ENCODE peak calls at places on chromosomes 16 and 17, in seven cellular contexts. Q is IMR-90, B is H9, J is H1, C is mesendoderm, X is neuronal stem cell, P is trophoblast cell. H is an unnamed sample.

GRCh38 chr17:47654991-47655390 is 5.3 kb downstream of the KPNB1 start:
- DNase-seq in Q (no peak), B (no peak), J (no peak), C (no peak), X (no peak), P (no peak), H (no peak)

GRCh38 chr17:80029235-80029974 is 6.3 kb downstream of the TBC1D16 start:
- DNase-seq in Q (peak), B (no peak), J (no peak), C (peak), X (no peak), P (no peak), H (peak)

GRCh38 chr17:16479264-16479663 is 12.7 kb downstream of the LRRC75A start:
- DNase-seq in Q (no peak), B (no peak), J (no peak), C (no peak), X (no peak), P (no peak), H (no peak)

GRCh38 chr16:89279666-89280481 is 62.4 kb downstream of the ZNF778 start:
- DNase-seq in Q (no peak), B (no peak), J (no peak), C (no peak), X (no peak), P (no peak), H (no peak)

GRCh38 chr16:89764711-89765201 is 43.4 kb downstream of the ZNF276 start:
- DNase-seq in Q (no peak), B (no peak), J (no peak), C (no peak), X (no peak), P (peak), H (peak)

GRCh38 chr16:70679653-70680494 is 6.0 kb downstream of the MTSS2 start:
- DNase-seq in Q (no peak), B (peak), J (peak), C (peak), X (no peak), P (no peak), H (no peak)

GRCh38 chr16:65069090-65069489 is 52.8 kb downstream of the CDH11 start:
- DNase-seq in Q (peak), B (no peak), J (no peak), C (no peak), X (no peak), P (no peak), H (peak)

GRCh38 chr16:81480856-81481821 is 36.5 kb downstream of the CMIP start:
- DNase-seq in Q (peak), B (no peak), J (no peak), C (no peak), X (no peak), P (peak), H (peak)

GRCh38 chr17:10278218-10278617 is 79.8 kb upstream of the GAS7 start:
- DNase-seq in Q (no peak), B (no peak), J (no peak), C (peak), X (no peak), P (no peak), H (no peak)

GRCh38 chr16:68281368-68282063 is 17.2 kb downstream of the SLC7A6 start:
- DNase-seq in Q (no peak), B (no peak), J (no peak), C (no peak), X (no peak), P (no peak), H (no peak)

GRCh38 chr17:79992657-79993389 is 42.8 kb downstream of the TBC1D16 start:
- DNase-seq in Q (no peak), B (no peak), J (no peak), C (peak), X (no peak), P (no peak), H (no peak)

GRCh38 chr16:85520853-85521736 is 92.0 kb upstream of the GSE1 start:
- DNase-seq in Q (no peak), B (no peak), J (no peak), C (no peak), X (no peak), P (peak), H (no peak)

GRCh38 chr16:85519540-85520231 is 93.4 kb upstream of the GSE1 start:
- DNase-seq in Q (no peak), B (no peak), J (no peak), C (no peak), X (no peak), P (no peak), H (no peak)

GRCh38 chr16:85522842-85523601 is 90.1 kb upstream of the GSE1 start:
- DNase-seq in Q (peak), B (no peak), J (no peak), C (peak), X (no peak), P (peak), H (peak)

GRCh38 chr16:85522517-85522841 is 90.6 kb upstream of the GSE1 start:
- DNase-seq in Q (no peak), B (no peak), J (no peak), C (no peak), X (no peak), P (no peak), H (no peak)

DNA sequence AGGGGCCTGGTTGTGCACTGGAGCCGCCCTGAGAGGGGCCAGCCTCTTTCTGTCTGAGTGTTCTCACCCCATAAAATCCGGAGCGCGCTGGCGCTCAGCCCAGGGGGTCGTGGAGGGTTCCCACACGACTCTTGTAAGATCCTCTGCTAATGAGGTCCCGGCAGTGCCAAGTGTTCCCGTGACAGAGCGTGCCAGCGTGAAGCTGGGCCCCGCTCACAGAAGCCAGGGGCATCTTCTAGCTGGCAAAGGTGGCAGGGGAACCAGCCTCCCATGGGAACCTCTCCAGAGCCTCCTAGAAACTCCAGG is 91.4 kb upstream of the GSE1 start:
- DNase-seq in Q (no peak), B (no peak), J (no peak), C (no peak), X (no peak), P (no peak), H (no peak)
- H2BK120ac ChIP-seq in Q (no peak), B (no peak), J (no peak), C (no peak), X (no peak), P (peak), H (no peak)

DNA sequence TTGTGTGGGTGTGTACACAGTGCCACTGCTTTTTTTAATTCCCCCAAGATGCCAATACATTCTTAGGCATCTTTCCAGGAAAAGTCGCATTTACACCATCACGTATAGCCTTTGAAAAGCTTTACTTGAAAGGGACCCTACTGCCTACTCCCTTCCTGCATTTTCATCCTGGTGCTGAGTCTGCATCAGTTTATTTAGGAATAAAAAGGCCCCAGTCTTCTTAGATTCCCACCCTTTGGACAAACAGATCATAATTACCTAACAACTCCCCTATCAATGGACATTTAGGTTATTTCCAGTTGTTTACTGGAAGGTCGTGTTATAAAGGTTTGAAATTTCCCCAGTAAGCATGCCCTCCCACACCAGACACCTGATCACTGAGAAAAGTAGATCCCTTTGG is 54.9 kb downstream of the CLEC16A start:
- DNase-seq in Q (no peak), B (no peak), J (no peak), C (no peak), X (no peak), P (no peak), H (no peak)
- H3K4ac ChIP-seq in Q (no peak), B (no peak), J (no peak), C (no peak), X (no peak), P (no peak), H (no peak)

DNA sequence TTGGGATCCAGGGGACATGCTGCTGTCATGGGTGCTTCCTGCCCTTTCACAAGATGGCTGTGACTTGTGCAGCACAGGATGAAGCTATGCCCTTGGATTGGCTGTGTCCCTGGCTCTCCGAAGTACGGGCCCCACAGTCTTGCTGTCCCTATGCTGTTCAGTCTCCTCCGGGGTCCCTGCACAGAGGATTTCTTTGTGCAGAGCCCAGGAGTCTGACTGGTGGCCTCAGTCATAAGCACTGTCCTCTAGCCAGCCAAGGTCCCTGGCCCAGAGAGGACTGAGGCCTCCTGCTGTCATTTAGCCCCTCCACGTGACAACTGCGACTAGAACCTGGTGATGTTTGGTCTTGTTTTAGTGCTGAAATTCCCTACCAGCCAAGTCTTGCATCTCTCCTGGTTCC is 42.4 kb upstream of the CRISPLD2 start:
- DNase-seq in Q (no peak), B (no peak), J (no peak), C (no peak), X (no peak), P (no peak), H (no peak)
- H2BK120ac ChIP-seq in Q (no peak), B (no peak), J (no peak), C (no peak), X (no peak), P (no peak), H (no peak)

DNA sequence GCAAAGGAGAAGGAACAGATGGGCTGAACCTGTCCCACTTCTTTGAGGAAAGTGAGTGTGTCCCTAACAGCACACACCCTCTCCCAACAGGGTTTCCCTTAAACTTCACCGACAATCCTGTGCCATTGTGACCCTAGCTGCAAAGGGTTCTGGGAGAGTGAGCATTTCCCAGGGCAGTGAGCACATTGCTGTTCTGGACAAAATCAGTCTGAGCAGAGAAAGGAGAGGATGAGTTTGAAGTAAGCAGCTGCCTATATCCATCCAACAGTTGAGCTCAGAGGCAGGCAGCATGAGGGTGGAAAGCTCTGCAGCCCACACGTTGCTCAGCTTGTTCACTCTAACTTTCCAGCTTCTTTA is 296.5 kb upstream of the MAF start:
- DNase-seq in Q (no peak), B (no peak), J (no peak), C (no peak), X (no peak), P (no peak), H (no peak)
- H3K4ac ChIP-seq in Q (no peak), B (no peak), J (no peak), C (no peak), X (no peak), P (no peak), H (no peak)

GRCh38 chr16:54216268-54217187 is 70.1 kb downstream of the IRX3 start:
- DNase-seq in Q (no peak), B (no peak), J (no peak), C (no peak), X (no peak), P (no peak), H (no peak)

GRCh38 chr16:54212893-54213292 is 73.7 kb downstream of the IRX3 start:
- DNase-seq in Q (no peak), B (no peak), J (no peak), C (no peak), X (no peak), P (no peak), H (no peak)

GRCh38 chr16:54208262-54208661 is 78.3 kb downstream of the IRX3 start:
- DNase-seq in Q (no peak), B (no peak), J (no peak), C (peak), X (no peak), P (no peak), H (no peak)

GRCh38 chr16:54210437-54211081 is 76.0 kb downstream of the IRX3 start:
- DNase-seq in Q (no peak), B (no peak), J (no peak), C (no peak), X (no peak), P (no peak), H (no peak)

DNA sequence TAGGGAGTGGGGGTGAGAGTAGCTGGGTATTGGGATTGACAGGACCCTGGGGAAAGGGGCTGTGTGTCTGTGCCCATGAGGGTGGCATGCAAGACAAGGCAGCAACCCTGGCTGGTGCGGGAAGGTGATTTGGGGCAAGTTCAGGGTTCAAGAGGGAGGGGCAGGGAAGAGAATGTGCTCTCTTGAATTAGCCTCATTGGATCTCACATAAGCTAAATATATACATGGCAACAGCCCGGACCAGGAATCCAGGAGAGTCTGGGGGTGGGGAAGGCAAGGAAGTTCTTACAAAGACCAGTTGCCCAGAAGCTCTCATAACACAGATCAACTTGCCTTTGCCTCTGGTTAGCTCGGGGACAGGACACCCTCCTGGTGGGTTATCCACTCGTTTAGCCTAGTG is 73.3 kb downstream of the IRX3 start:
- DNase-seq in Q (no peak), B (no peak), J (no peak), C (no peak), X (no peak), P (no peak), H (no peak)
- H2BK120ac ChIP-seq in Q (no peak), B (no peak), J (no peak), C (no peak), X (no peak), P (no peak), H (no peak)

DNA sequence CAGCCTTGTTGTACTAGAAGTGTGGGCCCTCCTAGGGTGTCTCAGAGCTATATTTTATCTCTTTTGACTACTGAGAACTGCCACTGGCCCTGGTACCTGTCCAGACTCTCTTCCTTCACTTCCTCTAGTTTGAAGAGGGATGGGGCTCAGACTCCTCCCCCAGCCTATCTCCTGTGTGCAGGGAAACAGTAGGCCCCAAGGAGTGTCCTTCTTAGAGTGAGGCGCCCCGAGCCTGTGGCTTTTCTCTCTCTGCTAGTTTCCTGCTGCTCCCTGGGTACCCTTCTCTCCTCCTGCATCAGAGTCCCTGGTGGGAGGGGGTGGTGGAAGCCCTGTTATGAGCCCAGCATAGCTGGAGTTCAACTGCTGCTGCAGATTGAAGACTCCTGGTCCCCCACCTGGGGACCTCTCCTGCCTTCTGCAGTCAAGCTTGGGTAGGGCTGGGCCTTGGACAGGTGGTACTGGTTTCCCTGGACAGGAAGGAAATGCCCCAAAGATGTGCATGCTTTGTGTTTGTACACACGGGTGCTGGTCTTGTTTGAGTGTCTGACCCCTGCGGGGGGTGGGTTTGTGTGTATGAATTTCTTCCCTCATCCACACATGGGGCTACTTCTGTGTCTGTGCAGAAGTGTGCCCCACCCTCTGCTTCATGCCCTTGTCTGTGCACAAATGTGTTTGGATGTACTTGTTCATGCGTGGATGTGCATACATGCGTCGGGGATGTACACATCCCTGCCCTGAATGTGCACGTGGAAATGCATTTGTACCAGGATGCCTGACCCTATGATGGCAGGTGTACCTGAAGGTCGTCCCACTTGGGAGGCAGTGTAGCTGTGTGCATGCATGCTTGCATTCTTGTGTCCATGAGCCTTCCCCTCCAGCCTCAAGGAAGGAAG is 6.9 kb downstream of the RARA start:
- DNase-seq in Q (no peak), B (no peak), J (no peak), C (no peak), X (no peak), P (no peak), H (no peak)
- H3K4ac ChIP-seq in Q (peak), B (no peak), J (no peak), C (no peak), X (no peak), P (no peak), H (peak)

DNA sequence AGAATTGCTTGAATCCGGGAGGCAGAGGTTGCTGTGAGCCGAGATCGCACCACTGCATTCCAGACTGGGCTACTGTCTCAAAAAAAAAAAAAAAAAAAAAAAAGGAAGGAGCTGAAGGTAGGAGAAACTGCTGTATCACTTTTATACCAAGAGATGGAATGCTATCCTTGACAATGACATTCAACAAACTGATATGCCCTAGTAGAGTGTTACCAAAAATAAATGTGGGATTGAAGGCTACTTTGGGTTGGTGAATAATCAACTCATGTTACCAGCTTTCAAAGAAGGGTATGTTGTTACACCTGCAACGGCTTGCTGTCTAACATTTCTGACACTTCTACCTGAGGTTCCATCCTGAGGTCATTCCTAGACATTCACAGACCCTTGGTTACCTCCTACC is 84.9 kb downstream of the TEX14 start:
- DNase-seq in Q (no peak), B (no peak), J (no peak), C (no peak), X (no peak), P (no peak), H (no peak)
- H2BK120ac ChIP-seq in Q (no peak), B (no peak), J (no peak), C (no peak), X (no peak), P (no peak), H (no peak)

DNA sequence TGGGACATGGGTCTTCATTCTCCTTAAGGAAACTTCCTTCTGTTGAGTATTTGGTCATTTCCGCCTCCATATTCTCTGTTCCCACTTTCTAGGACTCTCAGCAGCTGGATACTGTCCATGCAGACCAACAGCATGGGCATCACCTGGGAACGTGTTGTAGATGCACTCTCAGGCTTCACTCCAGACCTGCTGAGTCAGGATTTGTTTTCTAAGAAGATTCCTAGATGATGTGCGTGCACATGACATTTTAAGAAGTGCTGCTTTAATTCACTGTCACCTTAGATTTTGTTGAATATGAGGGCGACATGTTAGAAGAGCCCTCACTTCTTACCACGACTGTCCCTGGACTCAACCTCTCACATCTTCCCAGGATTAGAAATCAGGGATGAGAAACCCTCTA is 10.0 kb upstream of the SDK2 start:
- DNase-seq in Q (no peak), B (no peak), J (no peak), C (no peak), X (no peak), P (no peak), H (no peak)
- H3K4ac ChIP-seq in Q (no peak), B (no peak), J (no peak), C (no peak), X (no peak), P (no peak), H (no peak)

DNA sequence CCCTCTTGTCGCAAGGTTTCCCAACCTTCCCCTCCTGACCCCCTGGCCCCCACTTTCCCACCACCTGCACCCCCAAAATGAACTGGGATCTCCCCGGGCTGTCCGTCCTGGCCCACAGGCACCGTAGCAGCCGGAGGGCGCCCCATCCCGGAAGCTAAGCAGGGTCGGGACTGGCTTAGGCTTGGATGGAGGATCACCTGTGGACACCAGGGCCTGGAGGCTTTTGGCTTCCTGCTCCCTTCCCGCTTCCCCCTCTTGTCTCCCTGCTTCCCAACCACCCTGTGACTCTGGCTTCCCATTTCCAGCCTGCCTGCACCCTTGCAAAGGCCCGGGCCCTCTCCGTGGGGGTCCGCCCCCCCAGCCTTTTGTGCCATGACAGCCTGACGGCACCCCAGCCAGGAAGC is 2291.3 kb downstream of the TP53TG3F start:
- DNase-seq in Q (no peak), B (no peak), J (no peak), C (no peak), X (no peak), P (no peak), H (no peak)
- H2BK120ac ChIP-seq in Q (no peak), B (no peak), J (no peak), C (no peak), X (no peak), P (no peak), H (no peak)

H was measured in mesenchymal stem cell.